ENCODE peak calls at places on chromosomes 2 and 18, in seven cellular contexts. C is adrenal gland, M is tibial nerve, D is A549, V is sigmoid colon, G is HCT116, X is transverse colon. Y is an unnamed sample.

GRCh38 chr2:165691615-165692014 is 102.4 kb downstream of the GALNT3 start:
- DNase-seq in C (no peak), M (no peak), D (no peak), V (no peak), G (no peak), X (no peak), Y (no peak)

GRCh38 chr2:223247136-223247535 is 195.1 kb downstream of the KCNE4 start:
- DNase-seq in C (no peak), M (no peak), D (no peak), V (no peak), G (peak; percentile 28), X (no peak), Y (no peak)

GRCh38 chr2:231393149-231394131 is 2.1 kb upstream of the B3GNT7 start:
- DNase-seq in C (peak; percentile 37), M (no peak), D (no peak), V (no peak), G (no peak), X (no peak), Y (no peak)

GRCh38 chr2:217631091-217631490 is 371.7 kb downstream of the TNS1 start:
- DNase-seq in C (no peak), M (no peak), D (no peak), V (no peak), G (no peak), X (no peak), Y (no peak)

GRCh38 chr2:159832858-159833257 is 34.9 kb upstream of the CD302 start:
- DNase-seq in C (no peak), M (no peak), D (no peak), V (no peak), G (no peak), X (no peak), Y (no peak)

GRCh38 chr2:50732796-50733195 is 299.1 kb downstream of the NRXN1 start:
- DNase-seq in C (no peak), M (no peak), D (no peak), V (no peak), G (no peak), X (no peak), Y (no peak)

GRCh38 chr2:16763056-16763455 is 97.4 kb upstream of the CYRIA start:
- DNase-seq in C (no peak), M (no peak), D (no peak), V (no peak), G (no peak), X (no peak), Y (no peak)

GRCh38 chr18:73841661-73842060 is 306.0 kb downstream of the FBXO15 start:
- DNase-seq in C (no peak), M (no peak), D (no peak), V (no peak), G (no peak), X (no peak), Y (no peak)

GRCh38 chr2:104118889-104119288 is 735.0 kb upstream of the POU3F3 start:
- DNase-seq in C (no peak), M (no peak), D (no peak), V (no peak), G (no peak), X (no peak), Y (no peak)

GRCh38 chr18:59988098-59988706 is 88.4 kb downstream of the PMAIP1 start:
- DNase-seq in C (peak; percentile 36), M (no peak), D (peak; percentile 7), V (no peak), G (peak; percentile 49), X (peak; percentile 46), Y (no peak)

GRCh38 chr18:59605633-59606192 is 91.5 kb downstream of the CCBE1 start:
- DNase-seq in C (no peak), M (no peak), D (no peak), V (no peak), G (no peak), X (no peak), Y (no peak)

GRCh38 chr2:96354492-96354891 is 18.9 kb downstream of the NCAPH start:
- DNase-seq in C (no peak), M (no peak), D (no peak), V (no peak), G (no peak), X (no peak), Y (no peak)

GRCh38 chr18:41165625-41166024 is 789.4 kb upstream of the PIK3C3 start:
- DNase-seq in C (no peak), M (no peak), D (no peak), V (no peak), G (no peak), X (no peak), Y (no peak)

GRCh38 chr2:69645026-69645425 is 1.5 kb upstream of the AAK1 start:
- DNase-seq in C (no peak), M (no peak), D (no peak), V (no peak), G (no peak), X (no peak), Y (no peak)

GRCh38 chr2:44972771-44973535 is 31.5 kb downstream of the SIX3 start:
- DNase-seq in C (no peak), M (no peak), D (no peak), V (no peak), G (no peak), X (no peak), Y (no peak)

GRCh38 chr2:113068706-113069485 is 1.1 kb downstream of the IL1F10 start:
- DNase-seq in C (no peak), M (no peak), D (no peak), V (no peak), G (no peak), X (no peak), Y (no peak)

GRCh38 chr2:36477744-36478143 is 120.2 kb downstream of the FEZ2 start:
- DNase-seq in C (no peak), M (no peak), D (no peak), V (no peak), G (no peak), X (no peak), Y (no peak)

GRCh38 chr2:126862730-126863129 is 36.0 kb upstream of the TEX51 start:
- DNase-seq in C (no peak), M (no peak), D (no peak), V (no peak), G (no peak), X (no peak), Y (no peak)

GRCh38 chr18:25886283-25886682 is 204.1 kb downstream of the SS18 start:
- DNase-seq in C (no peak), M (no peak), D (no peak), V (no peak), G (no peak), X (no peak), Y (no peak)
- H3K9me3 ChIP-seq in C (no peaks in the 10 kb centered on the region), M (peaks cover 3% of the 10 kb centered on the region), D (no peaks in the 10 kb centered on the region), V (no peaks in the 10 kb centered on the region), G (no peaks in the 10 kb centered on the region), X (peaks cover 6% of the 10 kb centered on the region), Y (no peaks in the 10 kb centered on the region)

GRCh38 chr2:65436169-65436824 is 3.9 kb upstream of the SPRED2 start:
- DNase-seq in C (peak; percentile 92), M (peak; percentile 90), D (peak; percentile 73), V (peak; percentile 97), G (peak; percentile 63), X (peak; percentile 91), Y (peak; percentile 92)
- TF ChIP-seq POLR2A in C (peak; percentile 63), M (peak; percentile 61), D (no peak), V (peak; percentile 44), G (peak; percentile 77), X (peak; percentile 68), Y (peak; percentile 77)

GRCh38 chr18:78679061-78679460 is 300.6 kb upstream of the SALL3 start:
- DNase-seq in C (no peak), M (no peak), D (no peak), V (no peak), G (no peak), X (no peak), Y (no peak)

GRCh38 chr18:78681396-78681795 is 298.2 kb upstream of the SALL3 start:
- DNase-seq in C (no peak), M (no peak), D (no peak), V (peak; percentile 43), G (no peak), X (no peak), Y (no peak)

GRCh38 chr18:78681934-78682333 is 297.7 kb upstream of the SALL3 start:
- DNase-seq in C (no peak), M (no peak), D (no peak), V (peak; percentile 59), G (no peak), X (no peak), Y (no peak)

GRCh38 chr18:78678318-78678695 is 301.3 kb upstream of the SALL3 start:
- DNase-seq in C (no peak), M (no peak), D (no peak), V (no peak), G (no peak), X (no peak), Y (no peak)

GRCh38 chr18:78679861-78680260 is 299.8 kb upstream of the SALL3 start:
- DNase-seq in C (no peak), M (no peak), D (no peak), V (peak; percentile 28), G (no peak), X (no peak), Y (no peak)
- H3K9me3 ChIP-seq in C (no peaks in the 10 kb centered on the region), M (no peaks in the 10 kb centered on the region), D (no peaks in the 10 kb centered on the region), V (no peaks in the 10 kb centered on the region), G (no peaks in the 10 kb centered on the region), X (no peaks in the 10 kb centered on the region), Y (no peaks in the 10 kb centered on the region)

GRCh38 chr2:218894168-218895157 is 13.8 kb downstream of the WNT10A start:
- DNase-seq in C (no peak), M (no peak), D (no peak), V (no peak), G (no peak), X (no peak), Y (no peak)
- TF ChIP-seq POLR2A in C (no peak), M (no peak), D (no peak), V (no peak), G (no peak), X (no peak), Y (no peak)